ENCODE peak calls at places on chromosomes 5 and 9, in seven cellular contexts. P, A, K, Z, Y, T and N are unnamed samples.

GRCh38 chr5:170483701-170484458 is 19.9 kb upstream of the KCNIP1 start:
- DNase-seq in A (no peak), Y (no peak), P (no peak), Z (peak; percentile 42), K (no peak), T (no peak), N (peak; percentile 18)

GRCh38 chr5:112895682-112896081 is 26.3 kb downstream of the REEP5 start:
- DNase-seq in Y (no peak), K (no peak), A (no peak), T (no peak), Z (no peak), P (no peak), N (no peak)

GRCh38 chr5:135324897-135325650 is 74.0 kb downstream of the MACROH2A1 start:
- DNase-seq in A (no peak), T (no peak), Z (no peak), P (no peak), K (no peak), Y (no peak), N (no peak)

GRCh38 chr5:10885026-10885425 is 124.0 kb upstream of the DAP start:
- DNase-seq in K (no peak), Y (no peak), Z (peak; percentile 11), T (no peak), A (no peak), P (no peak), N (no peak)

GRCh38 chr5:147248584-147248983 is 13.8 kb downstream of the STK32A start:
- DNase-seq in T (no peak), Z (no peak), Y (no peak), A (no peak), K (no peak), P (no peak), N (no peak)

GRCh38 chr9:35203531-35203930 is 41.7 kb downstream of the UNC13B start:
- DNase-seq in T (no peak), Y (no peak), A (no peak), Z (peak; percentile 15), K (no peak), P (no peak), N (no peak)

GRCh38 chr9:13173553-13173952 is 105.9 kb downstream of the MPDZ start:
- DNase-seq in T (no peak), Z (no peak), A (no peak), K (no peak), P (no peak), Y (no peak), N (no peak)

GRCh38 chr9:104911029-104911607 is 16.8 kb downstream of the ABCA1 start:
- DNase-seq in Y (no peak), T (no peak), A (no peak), P (no peak), K (no peak), Z (peak; percentile 47), N (no peak)